ENCODE peak calls at places on chromosome 9, in nine cellular contexts. B, M, E, L, J, Y, Z, V and H are unnamed samples.

GRCh38 chr9:103514767-103515166 is 519.6 kb downstream of the CYLC2 start:
- DNase-seq in L (no peak), B (no peak), E (no peak), J (no peak), Z (no peak), V (no peak), M (no peak), Y (no peak), H (no peak)

GRCh38 chr9:85166808-85167545 is 497.4 kb downstream of the NTRK2 start:
- DNase-seq in E (no peak), B (no peak), L (no peak), J (no peak), M (no peak), V (no peak), Y (no peak), Z (no peak), H (no peak)

GRCh38 chr9:35044071-35044470 is 28.4 kb downstream of the VCP start:
- DNase-seq in V (no peak), B (no peak), M (peak), J (no peak), Z (no peak), E (no peak), L (no peak), Y (no peak), H (no peak)

GRCh38 chr9:112705773-112706427 is 12.0 kb downstream of the INIP start:
- DNase-seq in B (peak), V (no peak), E (no peak), L (no peak), Z (peak), M (peak), Y (no peak), J (no peak), H (peak)

GRCh38 chr9:98993570-98993945 is 49.9 kb downstream of the COL15A1 start:
- DNase-seq in E (peak), B (no peak), M (no peak), Y (no peak), V (no peak), Z (no peak), J (no peak), L (no peak), H (no peak)

GRCh38 chr9:126151671-126152050 is 175.0 kb upstream of the MVB12B start:
- DNase-seq in B (no peak), J (no peak), E (no peak), L (no peak), V (no peak), M (no peak), Z (no peak), Y (no peak), H (no peak)

GRCh38 chr9:113042884-113043657 is 13.5 kb downstream of the ZFP37 start:
- DNase-seq in J (no peak), Z (no peak), M (no peak), E (no peak), V (no peak), B (no peak), Y (no peak), L (no peak), H (peak)

GRCh38 chr9:17021379-17021970 is 113.4 kb upstream of the CNTLN start:
- DNase-seq in E (no peak), L (no peak), Z (no peak), J (no peak), V (no peak), B (no peak), Y (no peak), M (no peak), H (peak)

GRCh38 chr9:73347720-73348119 is 196.1 kb downstream of the ANXA1 start:
- DNase-seq in Z (no peak), E (no peak), V (no peak), Y (no peak), B (no peak), M (no peak), J (no peak), L (no peak), H (no peak)

GRCh38 chr9:130201399-130201873 is 29.2 kb downstream of the NCS1 start:
- DNase-seq in Y (no peak), M (no peak), L (no peak), E (no peak), V (no peak), J (no peak), B (no peak), Z (no peak), H (no peak)

GRCh38 chr9:132141948-132142594 is 19.8 kb upstream of the NTNG2 start:
- DNase-seq in B (no peak), E (no peak), M (no peak), Y (no peak), V (no peak), Z (no peak), J (peak), L (no peak), H (no peak)

GRCh38 chr9:89919171-89919681 is 314.4 kb downstream of the GADD45G start:
- DNase-seq in B (no peak), L (peak), Y (peak), M (peak), E (peak), V (no peak), Z (peak), J (no peak), H (peak)

GRCh38 chr9:121703014-121703734 is 51.7 kb downstream of the DAB2IP start:
- DNase-seq in Y (no peak), B (no peak), V (peak), M (no peak), J (no peak), L (no peak), E (no peak), Z (no peak), H (no peak)
- TF ChIP-seq CTCF in Y (peak), B (peak), V (no peak), M (no peak), J (peak), L (no peak), E (no peak), Z (no peak), H (peak)

GRCh38 chr9:96376926-96377874 is 6.3 kb downstream of the SLC35D2 start:
- DNase-seq in E (no peak), Y (no peak), M (no peak), B (peak), V (no peak), J (no peak), L (no peak), Z (peak), H (no peak)
- TF ChIP-seq MAX in E (no peak), Y (no peak), M (no peak), B (no peak), V (no peak), J (no peak), L (peak), Z (no peak), H (no peak)

GRCh38 chr9:21404146-21404545 is 4.8 kb upstream of the IFNA8 start:
- DNase-seq in E (no peak), L (no peak), Z (no peak), Y (no peak), B (no peak), J (no peak), M (no peak), V (no peak), H (no peak)

GRCh38 chr9:21398955-21399489 is 9.9 kb upstream of the IFNA8 start:
- DNase-seq in J (no peak), B (no peak), Y (no peak), E (no peak), M (no peak), L (no peak), Z (no peak), V (no peak), H (no peak)

DNA sequence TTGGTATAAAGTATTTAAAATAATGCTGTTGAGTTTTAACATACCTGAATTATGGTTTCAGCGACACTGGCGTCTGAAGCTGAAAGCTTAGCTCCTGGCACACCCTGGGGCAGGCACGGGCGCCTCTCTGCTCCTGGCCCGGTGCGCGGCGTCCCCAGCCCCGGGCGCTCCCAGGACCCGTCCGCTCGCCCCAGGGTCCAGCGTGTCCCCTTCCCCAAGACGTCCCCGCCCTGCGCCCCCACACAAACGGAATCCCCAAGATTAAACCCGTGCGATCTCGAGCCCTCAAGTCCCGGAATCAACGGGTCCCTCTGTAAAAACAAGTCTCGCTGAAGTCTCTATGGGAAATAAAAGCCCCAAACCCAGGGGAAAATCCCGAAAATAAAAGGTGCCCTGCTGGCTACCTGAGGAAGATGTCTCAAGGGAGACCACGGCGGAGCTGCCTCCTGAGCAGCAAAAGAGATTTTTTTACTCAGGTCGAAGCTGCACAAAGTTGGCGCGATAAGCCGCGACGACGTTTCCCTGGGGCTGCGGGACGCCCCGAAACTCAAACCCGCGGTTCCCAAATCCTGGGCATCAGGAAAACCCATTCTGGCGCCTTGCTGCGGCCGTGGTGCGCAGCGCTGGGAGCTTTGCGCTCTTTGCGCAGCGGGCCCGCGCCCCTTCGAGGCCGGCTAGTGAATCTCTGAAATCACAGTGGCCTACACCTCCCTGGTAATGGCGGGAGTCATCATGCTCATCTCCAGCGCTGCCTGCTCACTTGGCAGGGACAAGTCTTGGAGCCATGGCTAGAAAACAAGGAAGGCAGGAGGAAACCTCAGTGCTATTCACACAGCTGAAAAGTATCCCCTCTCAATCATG is 6.3 kb upstream of the IFNA8 start:
- DNase-seq in M (peak), V (no peak), L (no peak), J (peak), Y (no peak), E (no peak), B (no peak), Z (no peak), H (no peak)
- TF ChIP-seq CTCF in M (no peak), V (no peak), L (no peak), J (no peak), Y (peak), E (peak), B (no peak), Z (no peak), H (no peak)

GRCh38 chr9:129113645-129114304 is 2.6 kb downstream of the PTPA start:
- DNase-seq in Z (no peak), B (no peak), E (no peak), M (no peak), V (no peak), L (no peak), Y (no peak), J (no peak), H (no peak)

GRCh38 chr9:129110740-129111142 is at the start of gene CRAT:
- DNase-seq in V (peak), B (peak), E (peak), Y (peak), Z (peak), J (peak), L (peak), M (peak), H (peak)

GRCh38 chr9:129111143-129111761 is at the start of gene PTPA:
- DNase-seq in E (no peak), V (peak), J (peak), Z (peak), B (peak), Y (peak), L (peak), M (peak), H (peak)

GRCh38 chr9:129109952-129110739 is 447 bp downstream of the CRAT start:
- DNase-seq in M (no peak), Y (no peak), J (peak), V (no peak), E (no peak), L (no peak), B (no peak), Z (peak), H (peak)

GRCh38 chr9:129111762-129112151 is 542 bp downstream of the PTPA start:
- DNase-seq in L (no peak), M (peak), B (peak), Z (peak), V (peak), E (no peak), Y (no peak), J (peak), H (peak)
- TF ChIP-seq MAX in L (no peak), M (no peak), B (no peak), Z (no peak), V (no peak), E (no peak), Y (peak), J (no peak), H (no peak)

GRCh38 chr9:21334969-21335632 is at the start of gene KLHL9:
- DNase-seq in J (peak), E (peak), Y (peak), B (peak), Z (peak), V (no peak), L (peak), M (peak), H (peak)
- TF ChIP-seq CTCF in J (no peak), E (no peak), Y (no peak), B (no peak), Z (peak), V (no peak), L (no peak), M (no peak), H (no peak)